ENCODE peak calls at places on chromosomes 12 and 14, in seven cellular contexts. I is AG08396, G is GM19239, K is HFFc6, C is lower lobe of right lung, W is NCI-H510A treated with DMSO at 0.1 percent for 48 hours, P is psoas muscle. T is an unnamed sample.

GRCh38 chr12:105864916-105865315 is 273.8 kb downstream of the NUAK1 start:
- DNase-seq in I (no peak), G (no peak), K (no peak), C (no peak), W (no peak), P (no peak), T (no peak)

GRCh38 chr12:40063424-40063823 is 42.5 kb downstream of the SLC2A13 start:
- DNase-seq in I (no peak), G (no peak), K (no peak), C (no peak), W (no peak), P (no peak), T (no peak)

GRCh38 chr12:46373303-46374182 is 970 bp upstream of the SLC38A2 start:
- DNase-seq in I (peak), G (no peak), K (no peak), C (peak), W (peak), P (peak), T (peak)

GRCh38 chr12:13165578-13166120 is 30.9 kb upstream of the EMP1 start:
- DNase-seq in I (peak), G (no peak), K (peak), C (peak), W (no peak), P (peak), T (peak)

GRCh38 chr12:82904219-82904795 is 217.6 kb downstream of the TMTC2 start:
- DNase-seq in I (peak), G (no peak), K (no peak), C (no peak), W (no peak), P (no peak), T (no peak)

GRCh38 chr12:99707883-99708282 is 60.3 kb downstream of the GARIN6 start:
- DNase-seq in I (no peak), G (no peak), K (no peak), C (no peak), W (no peak), P (no peak), T (no peak)

GRCh38 chr12:16756833-16757552 is 151.0 kb upstream of the LMO3 start:
- DNase-seq in I (no peak), G (no peak), K (no peak), C (no peak), W (peak), P (no peak), T (no peak)

GRCh38 chr12:66751432-66752113 is 72.7 kb upstream of the GRIP1 start:
- DNase-seq in I (no peak), G (no peak), K (no peak), C (no peak), W (no peak), P (no peak), T (no peak)

GRCh38 chr14:67963545-67963944 is 144.0 kb downstream of the RAD51B start:
- DNase-seq in I (no peak), G (no peak), K (no peak), C (no peak), W (no peak), P (no peak), T (no peak)

GRCh38 chr12:15005064-15005463 is 32.2 kb downstream of the PDE6H start:
- DNase-seq in I (no peak), G (no peak), K (no peak), C (no peak), W (no peak), P (no peak), T (no peak)

GRCh38 chr12:128388461-128388921 is 121.5 kb downstream of the TMEM132C start:
- DNase-seq in I (no peak), G (no peak), K (no peak), C (no peak), W (peak), P (peak), T (no peak)

GRCh38 chr12:93275589-93275988 is 102.1 kb upstream of the NUDT4 start:
- DNase-seq in I (no peak), G (no peak), K (no peak), C (no peak), W (no peak), P (peak), T (no peak)

GRCh38 chr12:120222288-120222832 is 21.4 kb upstream of the RPLP0 start:
- DNase-seq in I (no peak), G (no peak), K (no peak), C (no peak), W (no peak), P (no peak), T (no peak)

GRCh38 chr14:72792051-72792788 is 101.7 kb downstream of the DPF3 start:
- DNase-seq in I (no peak), G (no peak), K (peak), C (no peak), W (no peak), P (peak), T (no peak)

GRCh38 chr12:57027011-57027804 is 10.9 kb upstream of the TAC3 start:
- DNase-seq in I (no peak), G (no peak), K (no peak), C (no peak), W (peak), P (no peak), T (no peak)

GRCh38 chr12:119410396-119410795 is 75.9 kb downstream of the CCDC60 start:
- DNase-seq in I (no peak), G (no peak), K (no peak), C (no peak), W (no peak), P (no peak), T (no peak)

GRCh38 chr12:51421266-51421884 is 3.3 kb upstream of the SLC4A8 start:
- DNase-seq in I (peak), G (no peak), K (peak), C (no peak), W (peak), P (no peak), T (no peak)

GRCh38 chr12:53207042-53207441 is at the start of gene ITGB7:
- DNase-seq in I (no peak), G (peak), K (no peak), C (no peak), W (no peak), P (no peak), T (no peak)

GRCh38 chr14:104020471-104020870 is 65.0 kb upstream of the ASPG start:
- DNase-seq in I (no peak), G (no peak), K (no peak), C (no peak), W (no peak), P (no peak), T (no peak)

T was measured in left lung.